ENCODE peak calls at places on chromosomes 7 and 10, in four cellular contexts. Z, S, A and G are unnamed samples.
A peak's percentile ranks its signal among the peaks of the same experiment; 100 is the strongest.

GRCh38 chr10:45040921-45041320 is 40.2 kb downstream of the ZNF22 start:
- DNase-seq in S (no peak), Z (no peak), A (no peak), G (no peak)

GRCh38 chr10:69321037-69321715 is 42.9 kb downstream of the HK1 start:
- DNase-seq in S (no peak), A (no peak), Z (no peak), G (no peak)

GRCh38 chr7:30583181-30583580 is 11.5 kb upstream of the GARS1 start:
- DNase-seq in Z (no peak), S (no peak), A (no peak), G (no peak)

GRCh38 chr10:90031776-90032175 is 330.4 kb downstream of the KIF20B start:
- DNase-seq in S (no peak), Z (no peak), A (no peak), G (no peak)

GRCh38 chr10:55629792-55630490 is 731.1 kb downstream of the ZWINT start:
- DNase-seq in A (peak; percentile 50), S (no peak), Z (peak; percentile 6), G (peak; percentile 64)

GRCh38 chr10:84798333-84798732 is 469.9 kb downstream of the CCSER2 start:
- DNase-seq in A (no peak), Z (no peak), S (no peak), G (no peak)

GRCh38 chr7:125061776-125062397 is 132.3 kb upstream of the POT1 start:
- DNase-seq in S (no peak), A (no peak), Z (no peak), G (no peak)

GRCh38 chr7:20601121-20601520 is 14.3 kb upstream of the ABCB5 start:
- DNase-seq in S (no peak), Z (no peak), A (no peak), G (no peak)

GRCh38 chr10:101744267-101744666 is 31.6 kb downstream of the FGF8 start:
- DNase-seq in Z (no peak), A (no peak), S (no peak), G (no peak)

GRCh38 chr7:40298421-40298820 is 163.6 kb downstream of the SUGCT start:
- DNase-seq in Z (no peak), S (no peak), A (no peak), G (no peak)

GRCh38 chr10:80829151-80829550 is 291.4 kb downstream of the SH2D4B start:
- DNase-seq in S (no peak), Z (no peak), A (no peak), G (no peak)

GRCh38 chr7:103718482-103719415 is 270.7 kb downstream of the RELN start:
- DNase-seq in Z (no peak), A (no peak), S (no peak), G (no peak)
- H3K4me2 ChIP-seq in Z (no peak overlapping the region), A (no peak overlapping the region), S (no peak overlapping the region), G (peak overlapping the region; percentile 36)

DNA sequence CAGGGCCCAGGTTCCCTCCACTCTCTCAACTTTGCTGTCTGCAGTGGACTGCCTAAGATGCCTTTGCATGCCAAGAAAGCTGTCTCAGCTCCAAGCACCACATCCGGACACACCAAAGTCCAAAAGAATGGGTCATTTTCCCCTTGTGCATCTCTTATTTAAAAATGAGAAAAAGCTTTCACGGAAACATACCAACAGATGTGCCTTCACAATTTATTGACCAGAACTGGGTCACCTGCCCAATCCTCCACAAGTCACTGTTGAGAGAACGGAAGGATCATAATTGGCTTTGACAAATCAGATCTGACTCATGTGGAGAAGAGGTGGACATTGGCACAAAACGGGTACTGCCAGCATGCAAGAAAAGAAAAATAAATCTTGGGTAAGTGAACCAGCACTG is 258.3 kb downstream of the SNX13 start:
- DNase-seq in A (no peak), S (no peak), Z (no peak), G (no peak)
- TF ChIP-seq JUND in A (no peak), S (no peak), Z (no peak), G (no peak)

DNA sequence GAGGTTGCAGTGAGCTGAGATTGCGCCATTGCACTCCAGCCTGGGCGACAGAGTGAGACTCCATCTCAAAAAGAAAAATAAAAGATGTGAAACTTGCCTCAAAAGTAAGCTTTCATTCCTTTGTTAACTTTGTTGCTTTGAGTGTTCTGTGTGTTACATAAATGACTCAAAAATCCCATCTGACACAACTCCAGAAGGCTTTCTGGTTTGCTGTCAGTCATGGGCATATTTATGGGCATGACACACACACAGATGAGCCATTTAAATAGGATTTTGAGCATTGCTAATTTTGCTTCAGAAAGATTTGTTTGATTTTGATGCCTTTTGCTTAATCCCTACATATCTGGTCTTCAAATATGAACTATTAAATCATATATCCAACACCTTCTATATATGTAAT is 82.6 kb downstream of the CACNB2 start:
- DNase-seq in S (no peak), Z (no peak), A (no peak), G (no peak)
- TF ChIP-seq TCF12 in S (no peak), Z (no peak), A (no peak), G (no peak)

GRCh38 chr7:45035371-45035770 is 35.4 kb downstream of the CCM2 start:
- DNase-seq in S (no peak), Z (no peak), A (no peak), G (no peak)
- H3K4me2 ChIP-seq in S (no peak overlapping the region), Z (peak overlapping the region; percentile 3), A (no peak overlapping the region), G (no peak overlapping the region)

GRCh38 chr10:44010873-44011602 is 362.4 kb upstream of the ZNF32 start:
- DNase-seq in S (peak; percentile 80), A (no peak), Z (no peak), G (no peak)
- TF ChIP-seq JUND in S (peak; percentile 31), A (no peak), Z (no peak), G (no peak)

GRCh38 chr10:6729071-6729773 is 149.1 kb upstream of the PRKCQ start:
- DNase-seq in S (no peak), A (no peak), Z (no peak), G (no peak)
- TF ChIP-seq TCF12 in S (no peak), A (no peak), Z (no peak), G (no peak)

GRCh38 chr10:33484787-33485186 is 150.3 kb upstream of the NRP1 start:
- DNase-seq in A (no peak), S (no peak), Z (no peak), G (no peak)
- H3K4me2 ChIP-seq in A (no peak overlapping the region), S (no peak overlapping the region), Z (no peak overlapping the region), G (no peak overlapping the region)

GRCh38 chr10:131689954-131690669 is 210.7 kb upstream of the PPP2R2D start:
- DNase-seq in Z (no peak), A (no peak), S (no peak), G (no peak)

GRCh38 chr10:131689486-131689885 is 211.3 kb upstream of the PPP2R2D start:
- DNase-seq in A (no peak), S (no peak), Z (no peak), G (no peak)

GRCh38 chr10:131692176-131692575 is 208.6 kb upstream of the PPP2R2D start:
- DNase-seq in Z (no peak), A (no peak), S (no peak), G (no peak)

GRCh38 chr10:131691481-131692090 is 209.2 kb upstream of the PPP2R2D start:
- DNase-seq in S (no peak), A (no peak), Z (no peak), G (no peak)

DNA sequence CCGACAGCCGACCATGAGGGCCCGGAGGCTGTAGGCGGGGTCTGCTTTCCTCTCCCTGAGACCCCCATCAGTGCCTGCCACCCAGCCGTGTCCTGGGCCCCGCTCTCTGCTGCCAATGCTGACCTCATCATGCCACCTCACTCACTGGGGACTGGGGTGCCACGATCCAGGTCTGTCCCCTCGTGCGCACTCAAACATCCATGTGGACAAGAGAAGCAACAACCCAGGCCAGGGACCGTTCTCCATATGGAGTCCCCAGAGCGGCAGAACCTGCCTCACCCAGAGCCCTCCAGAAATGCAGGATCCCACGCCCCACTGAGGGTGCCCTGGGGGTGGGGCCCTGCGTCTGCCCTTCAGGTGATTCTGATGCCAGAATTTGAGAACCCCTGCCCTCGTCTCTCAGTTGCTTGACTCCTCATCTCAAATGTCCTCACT is 210.0 kb upstream of the PPP2R2D start:
- DNase-seq in A (no peak), S (no peak), Z (no peak), G (no peak)
- TF ChIP-seq JUND in A (no peak), S (no peak), Z (no peak), G (no peak)